ENCODE peak calls at places on chromosomes 13 and 19, in six cellular contexts. E is NCI-H1694, H is mucosa of gallbladder, B is RPMI8226, V is fibroblast of pulmonary artery, K is WTC11. A is an unnamed sample.

GRCh38 chr19:39223703-39224279 is 19.7 kb upstream of the SYCN start:
- DNase-seq in B (no peak), K (peak; percentile 67), E (no peak), V (peak; percentile 51), H (no peak), A (peak; percentile 57)

GRCh38 chr13:112617754-112618375 is 29.9 kb upstream of the TUBGCP3 start:
- DNase-seq in B (no peak), V (no peak), E (no peak), H (no peak), K (no peak), A (no peak)

GRCh38 chr19:35038623-35039512 is 2.7 kb upstream of the HPN start:
- DNase-seq in K (no peak), B (no peak), E (peak; percentile 90), H (no peak), V (no peak), A (no peak)

GRCh38 chr13:75402787-75403186 is 79.2 kb downstream of the TBC1D4 start:
- DNase-seq in V (no peak), H (no peak), B (no peak), E (no peak), K (no peak), A (no peak)

GRCh38 chr13:20968745-20969144 is 66.2 kb upstream of the XPO4 start:
- DNase-seq in H (no peak), K (no peak), V (no peak), B (no peak), E (no peak), A (no peak)

GRCh38 chr13:80276371-80277289 is 64.3 kb downstream of the SPRY2 start:
- DNase-seq in K (peak; percentile 20), B (no peak), V (peak; percentile 75), E (no peak), H (no peak), A (peak; percentile 43)

GRCh38 chr13:57128909-57129308 is 11.8 kb upstream of the PRR20A start:
- DNase-seq in H (no peak), V (no peak), E (no peak), B (peak; percentile 8), K (peak; percentile 28), A (no peak)

GRCh38 chr13:112718318-112718717 is 28.5 kb downstream of the ATP11A start:
- DNase-seq in K (peak; percentile 13), E (no peak), B (no peak), H (no peak), V (no peak), A (no peak)

GRCh38 chr13:31166591-31166990 is 4.9 kb upstream of the HSPH1 start:
- DNase-seq in H (no peak), K (no peak), E (no peak), V (no peak), B (no peak), A (no peak)

GRCh38 chr19:14758816-14759215 is 19.5 kb downstream of the ADGRE2 start:
- DNase-seq in V (no peak), E (no peak), H (no peak), B (no peak), K (peak; percentile 54), A (no peak)

GRCh38 chr13:113179374-113180230 is 21.2 kb downstream of the PROZ start:
- DNase-seq in B (no peak), V (no peak), K (no peak), H (no peak), E (no peak), A (no peak)

GRCh38 chr13:28046981-28047380 is 53.4 kb downstream of the FLT3 start:
- DNase-seq in K (no peak), E (no peak), B (no peak), V (no peak), H (no peak), A (peak; percentile 27)

GRCh38 chr13:83943530-83944279 is 61.4 kb upstream of the SLITRK1 start:
- DNase-seq in V (no peak), E (no peak), K (no peak), H (no peak), B (no peak), A (no peak)

GRCh38 chr19:32611161-32611560 is 30.2 kb downstream of the PDCD5 start:
- DNase-seq in B (no peak), E (no peak), K (no peak), V (no peak), H (no peak), A (no peak)

GRCh38 chr19:39151209-39151608 is 25.6 kb downstream of the PAK4 start:
- DNase-seq in K (no peak), H (no peak), V (no peak), B (no peak), E (no peak), A (no peak)

GRCh38 chr19:991174-991931 is 7.2 kb downstream of the WDR18 start:
- DNase-seq in K (peak; percentile 91), H (no peak), E (no peak), V (peak; percentile 53), B (no peak), A (peak; percentile 58)

GRCh38 chr19:29290853-29291252 is 77.9 kb upstream of the UQCRFS1 start:
- DNase-seq in K (peak; percentile 26), H (no peak), B (no peak), V (no peak), E (peak; percentile 65), A (no peak)

A was measured in adipocyte.